ENCODE peak calls at places on chromosomes 2 and 18, in six cellular contexts. N is left ventricle myocardium inferior, J is nucleus accumbens, U is IMR-90, R is DMS79 treated with DMSO at 0.1 percent for 48 hours, L is T-helper 2 cell. F is an unnamed sample.

GRCh38 chr18:48801728-48802542 is 148.8 kb downstream of the SMAD7 start:
- DNase-seq in N (peak; percentile 9), J (no peak), U (no peak), R (no peak), L (no peak), F (no peak)

GRCh38 chr2:3626817-3627499 is 31.0 kb upstream of the ALLC start:
- DNase-seq in N (no peak), J (no peak), U (no peak), R (no peak), L (no peak), F (no peak)

GRCh38 chr2:26685943-26686839 is 6.3 kb upstream of the KCNK3 start:
- DNase-seq in N (no peak), J (no peak), U (no peak), R (peak; percentile 89), L (no peak), F (peak; percentile 69)

GRCh38 chr2:144554811-144555210 is 34.9 kb upstream of the ZEB2 start:
- DNase-seq in N (no peak), J (no peak), U (no peak), R (no peak), L (no peak), F (peak; percentile 19)

GRCh38 chr2:71827146-71827874 is 320.4 kb downstream of the CYP26B1 start:
- DNase-seq in N (no peak), J (no peak), U (no peak), R (no peak), L (no peak), F (no peak)

GRCh38 chr2:101431486-101431885 is 43.4 kb downstream of the RFX8 start:
- DNase-seq in N (no peak), J (no peak), U (no peak), R (no peak), L (no peak), F (no peak)

GRCh38 chr2:8036366-8036765 is 645.5 kb upstream of the ID2 start:
- DNase-seq in N (no peak), J (no peak), U (no peak), R (peak; percentile 5), L (no peak), F (no peak)

GRCh38 chr2:191846787-191847620 is at the start of gene CAVIN2:
- DNase-seq in N (peak; percentile 71), J (no peak), U (peak; percentile 90), R (no peak), L (no peak), F (no peak)

GRCh38 chr2:183037281-183037659 is 987 bp downstream of the NCKAP1 start:
- DNase-seq in N (no peak), J (no peak), U (peak; percentile 47), R (peak; percentile 68), L (no peak), F (peak; percentile 20)

GRCh38 chr2:238320648-238321281 is 447 bp downstream of the TRAF3IP1 start:
- DNase-seq in N (peak; percentile 21), J (no peak), U (peak; percentile 8), R (no peak), L (no peak), F (no peak)

GRCh38 chr2:19987936-19988335 is 2.0 kb downstream of the WDR35 start:
- DNase-seq in N (no peak), J (no peak), U (no peak), R (no peak), L (no peak), F (no peak)

GRCh38 chr2:241542278-241542605 is 16.3 kb upstream of the BOK start:
- DNase-seq in N (no peak), J (no peak), U (no peak), R (no peak), L (no peak), F (no peak)

GRCh38 chr2:133418671-133419070 is 149.6 kb downstream of the NCKAP5 start:
- DNase-seq in N (no peak), J (no peak), U (no peak), R (no peak), L (no peak), F (no peak)

GRCh38 chr18:50866765-50867164 is 12.2 kb upstream of the ME2 start:
- DNase-seq in N (no peak), J (no peak), U (no peak), R (no peak), L (no peak), F (no peak)

GRCh38 chr2:239484571-239485355 is 83.9 kb upstream of the HDAC4 start:
- DNase-seq in N (no peak), J (no peak), U (no peak), R (no peak), L (no peak), F (no peak)

GRCh38 chr2:11703700-11704099 is 33.7 kb upstream of the NTSR2 start:
- DNase-seq in N (no peak), J (no peak), U (peak; percentile 71), R (no peak), L (no peak), F (no peak)

GRCh38 chr2:176642074-176642473 is 372.8 kb downstream of the MTX2 start:
- DNase-seq in N (no peak), J (no peak), U (peak; percentile 51), R (no peak), L (no peak), F (no peak)

GRCh38 chr2:159381574-159381973 is 95.1 kb upstream of the WDSUB1 start:
- DNase-seq in N (no peak), J (no peak), U (no peak), R (peak; percentile 94), L (no peak), F (no peak)

GRCh38 chr2:128437181-128437520 is 118.5 kb upstream of the HS6ST1 start:
- DNase-seq in N (no peak), J (no peak), U (no peak), R (no peak), L (no peak), F (no peak)

GRCh38 chr2:30239308-30240161 is 8.2 kb downstream of the LBH start:
- DNase-seq in N (peak; percentile 76), J (no peak), U (peak; percentile 67), R (no peak), L (peak; percentile 50), F (peak; percentile 13)

GRCh38 chr2:39476524-39476923 is 39.4 kb upstream of the MAP4K3 start:
- DNase-seq in N (no peak), J (no peak), U (no peak), R (no peak), L (no peak), F (no peak)

GRCh38 chr2:102604754-102605153 is 14.6 kb upstream of the SLC9A2 start:
- DNase-seq in N (no peak), J (no peak), U (no peak), R (no peak), L (no peak), F (no peak)

GRCh38 chr18:49967171-49967570 is 153.8 kb upstream of the ACAA2 start:
- DNase-seq in N (no peak), J (no peak), U (no peak), R (no peak), L (no peak), F (no peak)

GRCh38 chr18:10231220-10231619 is 223.2 kb upstream of the APCDD1 start:
- DNase-seq in N (no peak), J (no peak), U (no peak), R (no peak), L (no peak), F (no peak)

GRCh38 chr2:201357216-201357615 is at the start of gene FLACC1:
- DNase-seq in N (no peak), J (no peak), U (peak; percentile 82), R (no peak), L (no peak), F (no peak)

GRCh38 chr2:192124576-192124975 is 70.2 kb downstream of the TMEFF2 start:
- DNase-seq in N (no peak), J (no peak), U (no peak), R (no peak), L (no peak), F (no peak)

GRCh38 chr2:239271471-239272255 is 129.2 kb downstream of the HDAC4 start:
- DNase-seq in N (no peak), J (no peak), U (no peak), R (no peak), L (no peak), F (no peak)

GRCh38 chr18:77700051-77700450 is 450.4 kb downstream of the GALR1 start:
- DNase-seq in N (no peak), J (no peak), U (no peak), R (no peak), L (no peak), F (no peak)

GRCh38 chr2:84900951-84901350 is 4.5 kb upstream of the TMSB10 start:
- DNase-seq in N (no peak), J (no peak), U (no peak), R (no peak), L (no peak), F (no peak)